ENCODE peak calls at places on chromosomes 11 and 22, in four cellular contexts. One of them, this sample, is unnamed.

GRCh38 chr22:48299124-48299523 is 1528.5 kb downstream of the BRD1 start:
- DNase-seq in GM12878: no peak
- DNase-seq in HepG2: no peak
- DNase-seq in K562: no peak
- DNase-seq in this sample: no peak

GRCh38 chr11:64451856-64452255 is 92.9 kb downstream of the RPS6KA4 start:
- DNase-seq in GM12878: no peak
- DNase-seq in HepG2: no peak
- DNase-seq in K562: no peak
- DNase-seq in this sample: no peak

GRCh38 chr11:36010010-36010740 is 66.3 kb downstream of the LDLRAD3 start:
- DNase-seq in GM12878: no peak
- DNase-seq in HepG2: no peak
- DNase-seq in K562: no peak
- DNase-seq in this sample: no peak

GRCh38 chr11:130528301-130528651 is 79.8 kb downstream of the ADAMTS15 start:
- DNase-seq in GM12878: no peak
- DNase-seq in HepG2: no peak
- DNase-seq in K562: no peak
- DNase-seq in this sample: no peak

GRCh38 chr22:23689414-23689813 is 1.4 kb upstream of the RGL4 start:
- DNase-seq in GM12878: no peak
- DNase-seq in HepG2: no peak
- DNase-seq in K562: no peak
- DNase-seq in this sample: no peak

GRCh38 chr11:117950999-117951961 is 22.1 kb upstream of the TMPRSS13 start:
- DNase-seq in GM12878: no peak
- DNase-seq in HepG2: no peak
- DNase-seq in K562: no peak
- DNase-seq in this sample: no peak

GRCh38 chr22:35630891-35631290 is 13.8 kb upstream of the MB start:
- DNase-seq in GM12878: no peak
- DNase-seq in HepG2: no peak
- DNase-seq in K562: no peak
- DNase-seq in this sample: no peak

GRCh38 chr11:61022311-61023085 is 51.0 kb downstream of the CD6 start:
- DNase-seq in GM12878: no peak
- DNase-seq in HepG2: no peak
- DNase-seq in K562: no peak
- DNase-seq in this sample: no peak

GRCh38 chr11:116586392-116586791 is 186.4 kb downstream of the BUD13 start:
- DNase-seq in GM12878: no peak
- DNase-seq in HepG2: no peak
- DNase-seq in K562: no peak
- DNase-seq in this sample: no peak

GRCh38 chr11:132131962-132132361 is 761.5 kb downstream of the NTM start:
- DNase-seq in GM12878: no peak
- DNase-seq in HepG2: no peak
- DNase-seq in K562: no peak
- DNase-seq in this sample: no peak

GRCh38 chr22:29275819-29276565 is 7.9 kb downstream of the EWSR1 start:
- DNase-seq in GM12878: no peak
- DNase-seq in HepG2: no peak
- DNase-seq in K562: no peak
- DNase-seq in this sample: no peak

GRCh38 chr11:124865902-124866851 is 945 bp downstream of the ROBO3 start:
- DNase-seq in GM12878: no peak
- DNase-seq in HepG2: no peak
- DNase-seq in K562: peak
- DNase-seq in this sample: peak

GRCh38 chr11:41947392-41947791 is 487.9 kb upstream of the LRRC4C start:
- DNase-seq in GM12878: no peak
- DNase-seq in HepG2: no peak
- DNase-seq in K562: no peak
- DNase-seq in this sample: no peak

GRCh38 chr22:43491737-43492136 is 79.9 kb downstream of the MPPED1 start:
- DNase-seq in GM12878: no peak
- DNase-seq in HepG2: no peak
- DNase-seq in K562: no peak
- DNase-seq in this sample: no peak

GRCh38 chr22:44130076-44130711 is 50.5 kb upstream of the PARVG start:
- DNase-seq in GM12878: no peak
- DNase-seq in HepG2: no peak
- DNase-seq in K562: no peak
- DNase-seq in this sample: no peak

GRCh38 chr11:1162498-1163311 is 5.0 kb downstream of the MUC5AC start:
- DNase-seq in GM12878: no peak
- DNase-seq in HepG2: no peak
- DNase-seq in K562: no peak
- DNase-seq in this sample: no peak

GRCh38 chr11:89437317-89437716 is 53.9 kb downstream of the NOX4 start:
- DNase-seq in GM12878: no peak
- DNase-seq in HepG2: no peak
- DNase-seq in K562: no peak
- DNase-seq in this sample: no peak

GRCh38 chr11:579830-580601 is 3.7 kb downstream of the PHRF1 start:
- DNase-seq in GM12878: no peak
- DNase-seq in HepG2: peak
- DNase-seq in K562: no peak
- DNase-seq in this sample: no peak

GRCh38 chr11:86814775-86815174 is 14.4 kb downstream of the PRSS23 start:
- DNase-seq in GM12878: no peak
- DNase-seq in HepG2: no peak
- DNase-seq in K562: no peak
- DNase-seq in this sample: no peak

GRCh38 chr22:49968313-49968830 is 7.8 kb downstream of the PIM3 start:
- DNase-seq in GM12878: no peak
- DNase-seq in HepG2: no peak
- DNase-seq in K562: no peak
- DNase-seq in this sample: no peak

GRCh38 chr11:44766112-44766971 is 39.6 kb downstream of the TSPAN18 start:
- DNase-seq in GM12878: no peak
- DNase-seq in HepG2: no peak
- DNase-seq in K562: peak
- DNase-seq in this sample: peak

GRCh38 chr11:73201249-73201648 is 16.8 kb upstream of the P2RY2 start:
- DNase-seq in GM12878: no peak
- DNase-seq in HepG2: no peak
- DNase-seq in K562: no peak
- DNase-seq in this sample: no peak

GRCh38 chr11:58059011-58059358 is 28.2 kb downstream of the OR6Q1 start:
- DNase-seq in GM12878: no peak
- DNase-seq in HepG2: peak
- DNase-seq in K562: no peak
- DNase-seq in this sample: no peak

GRCh38 chr11:77126861-77127673 is 979 bp upstream of the MYO7A start:
- DNase-seq in GM12878: no peak
- DNase-seq in HepG2: no peak
- DNase-seq in K562: peak
- DNase-seq in this sample: peak

GRCh38 chr22:32722441-32722840 is 79.1 kb upstream of the TIMP3 start:
- DNase-seq in GM12878: no peak
- DNase-seq in HepG2: no peak
- DNase-seq in K562: no peak
- DNase-seq in this sample: no peak

GRCh38 chr11:118916842-118917388 is 8.8 kb downstream of the BCL9L start:
- DNase-seq in GM12878: no peak
- DNase-seq in HepG2: peak
- DNase-seq in K562: no peak
- DNase-seq in this sample: peak

GRCh38 chr11:46050652-46051051 is 70.6 kb downstream of the PHF21A start:
- DNase-seq in GM12878: no peak
- DNase-seq in HepG2: no peak
- DNase-seq in K562: no peak
- DNase-seq in this sample: no peak

GRCh38 chr11:101127348-101127698 is 2.3 kb downstream of the PGR start:
- DNase-seq in GM12878: no peak
- DNase-seq in HepG2: no peak
- DNase-seq in K562: peak
- DNase-seq in this sample: peak

GRCh38 chr11:78000193-78000592 is 5.7 kb upstream of the INTS4 start:
- DNase-seq in GM12878: no peak
- DNase-seq in HepG2: peak
- DNase-seq in K562: peak
- DNase-seq in this sample: peak

GRCh38 chr11:111001091-111001430 is 244.5 kb upstream of the POU2AF2 start:
- DNase-seq in GM12878: no peak
- DNase-seq in HepG2: no peak
- DNase-seq in K562: no peak
- DNase-seq in this sample: no peak
- TF ChIP-seq TARDBP in GM12878: no peak
- TF ChIP-seq TARDBP in HepG2: no peak
- TF ChIP-seq TARDBP in K562: no peak
- TF ChIP-seq TARDBP in this sample: no peak

GRCh38 chr11:113448311-113448666 is 26.9 kb downstream of the DRD2 start:
- DNase-seq in GM12878: no peak
- DNase-seq in HepG2: no peak
- DNase-seq in K562: no peak
- DNase-seq in this sample: no peak

GRCh38 chr11:113449743-113450142 is 25.5 kb downstream of the DRD2 start:
- DNase-seq in GM12878: no peak
- DNase-seq in HepG2: no peak
- DNase-seq in K562: no peak
- DNase-seq in this sample: no peak

GRCh38 chr11:113446112-113446511 is 29.1 kb downstream of the DRD2 start:
- DNase-seq in GM12878: no peak
- DNase-seq in HepG2: no peak
- DNase-seq in K562: no peak
- DNase-seq in this sample: no peak

GRCh38 chr11:113446938-113447337 is 28.3 kb downstream of the DRD2 start:
- DNase-seq in GM12878: no peak
- DNase-seq in HepG2: no peak
- DNase-seq in K562: no peak
- DNase-seq in this sample: no peak

GRCh38 chr11:113447621-113448310 is 27.4 kb downstream of the DRD2 start:
- DNase-seq in GM12878: no peak
- DNase-seq in HepG2: no peak
- DNase-seq in K562: peak
- DNase-seq in this sample: no peak
- TF ChIP-seq TARDBP in GM12878: no peak
- TF ChIP-seq TARDBP in HepG2: no peak
- TF ChIP-seq TARDBP in K562: no peak
- TF ChIP-seq TARDBP in this sample: no peak

GRCh38 chr11:3129591-3130268 is 35.4 kb downstream of the OSBPL5 start:
- DNase-seq in GM12878: no peak
- DNase-seq in HepG2: no peak
- DNase-seq in K562: no peak
- DNase-seq in this sample: no peak

GRCh38 chr11:3127706-3128355 is 37.3 kb downstream of the OSBPL5 start:
- DNase-seq in GM12878: no peak
- DNase-seq in HepG2: no peak
- DNase-seq in K562: no peak
- DNase-seq in this sample: no peak

GRCh38 chr11:3130269-3131071 is 34.6 kb downstream of the OSBPL5 start:
- DNase-seq in GM12878: no peak
- DNase-seq in HepG2: no peak
- DNase-seq in K562: no peak
- DNase-seq in this sample: no peak

GRCh38 chr11:3128356-3129180 is 36.5 kb downstream of the OSBPL5 start:
- DNase-seq in GM12878: no peak
- DNase-seq in HepG2: no peak
- DNase-seq in K562: no peak
- DNase-seq in this sample: no peak

DNA sequence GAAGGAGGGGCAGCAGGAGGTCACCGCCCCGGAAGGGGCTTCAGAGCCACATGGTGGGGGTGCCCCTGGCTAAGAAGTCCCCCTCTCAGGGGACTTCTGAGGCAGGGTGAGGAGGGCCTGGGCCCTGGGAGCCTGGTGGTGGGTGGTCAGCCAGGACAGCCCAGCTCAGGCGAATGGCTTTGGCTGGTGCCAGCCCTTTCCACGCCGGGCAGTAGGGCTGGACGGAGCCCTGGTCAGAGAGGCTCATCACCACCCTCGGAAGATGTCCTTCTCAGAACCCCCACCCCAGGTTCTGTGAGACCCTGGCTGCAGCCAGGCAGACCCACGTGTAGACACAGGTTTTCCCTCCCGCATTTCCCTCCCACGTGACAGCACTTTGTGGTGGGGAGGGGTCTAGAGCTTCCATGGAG is 35.9 kb downstream of the OSBPL5 start:
- DNase-seq in GM12878: no peak
- DNase-seq in HepG2: no peak
- DNase-seq in K562: no peak
- DNase-seq in this sample: no peak
- TF ChIP-seq TARDBP in GM12878: no peak
- TF ChIP-seq TARDBP in HepG2: no peak
- TF ChIP-seq TARDBP in K562: no peak
- TF ChIP-seq TARDBP in this sample: no peak

GRCh38 chr22:27578937-27579617 is 222.5 kb downstream of the MN1 start:
- DNase-seq in GM12878: no peak
- DNase-seq in HepG2: no peak
- DNase-seq in K562: no peak
- DNase-seq in this sample: no peak
- TF ChIP-seq TARDBP in GM12878: no peak
- TF ChIP-seq TARDBP in HepG2: no peak
- TF ChIP-seq TARDBP in K562: no peak
- TF ChIP-seq TARDBP in this sample: no peak